ENCODE peak calls at places on chromosomes 13 and 19, in nine cellular contexts. W is transverse colon, K is endothelial cell of umbilical vein, O is esophagus muscularis mucosa, X is breast epithelium, S is GM12878, M is K562, G is stomach, B is sigmoid colon. E is an unnamed sample. For H3K4me1, the result is how much of the 10 kb centered on the place peaks cover.

GRCh38 chr13:32538234-32538620 is 368 bp downstream of the N4BP2L2 start:
- DNase-seq in W (no peak), K (no peak), O (no peak), X (peak), S (no peak), M (no peak), G (peak), B (peak), E (no peak)

GRCh38 chr13:67168384-67168783 is 61.8 kb downstream of the PCDH9 start:
- DNase-seq in W (no peak), K (no peak), O (no peak), X (no peak), S (no peak), M (no peak), G (no peak), B (no peak), E (no peak)

GRCh38 chr13:40776681-40777165 is 5.7 kb upstream of the MRPS31 start:
- DNase-seq in W (peak), K (peak), O (no peak), X (no peak), S (no peak), M (no peak), G (no peak), B (no peak), E (no peak)

GRCh38 chr19:13796301-13797057 is 1.2 kb downstream of the ZSWIM4 start:
- DNase-seq in W (peak), K (peak), O (peak), X (peak), S (no peak), M (no peak), G (peak), B (peak), E (peak)

GRCh38 chr13:79483302-79483701 is 2.3 kb downstream of the NDFIP2 start:
- DNase-seq in W (no peak), K (no peak), O (no peak), X (no peak), S (no peak), M (no peak), G (no peak), B (no peak), E (no peak)

GRCh38 chr13:112966776-112967175 is 2.2 kb upstream of the MCF2L start:
- DNase-seq in W (peak), K (no peak), O (no peak), X (peak), S (no peak), M (no peak), G (no peak), B (peak), E (no peak)

GRCh38 chr13:60627071-60627686 is 230.2 kb downstream of the TDRD3 start:
- DNase-seq in W (no peak), K (peak), O (no peak), X (no peak), S (no peak), M (peak), G (no peak), B (no peak), E (no peak)

GRCh38 chr13:51230473-51231105 is 8.4 kb downstream of the FAM124A start:
- DNase-seq in W (peak), K (peak), O (no peak), X (no peak), S (no peak), M (no peak), G (peak), B (peak), E (peak)

GRCh38 chr19:46849610-46850009 is 1.0 kb downstream of the AP2S1 start:
- DNase-seq in W (no peak), K (peak), O (peak), X (peak), S (no peak), M (no peak), G (no peak), B (peak), E (no peak)

GRCh38 chr19:49201042-49201441 is 43.5 kb downstream of the TRPM4 start:
- DNase-seq in W (no peak), K (no peak), O (no peak), X (no peak), S (no peak), M (no peak), G (no peak), B (no peak), E (peak)

GRCh38 chr13:114000151-114001040 is 26.5 kb upstream of the C13orf46 start:
- DNase-seq in W (no peak), K (no peak), O (no peak), X (no peak), S (no peak), M (no peak), G (no peak), B (no peak), E (no peak)

GRCh38 chr19:41691268-41691970 is 3.3 kb upstream of the CEACAM7 start:
- DNase-seq in W (peak), K (peak), O (peak), X (no peak), S (no peak), M (peak), G (peak), B (no peak), E (no peak)

GRCh38 chr13:46795321-46795720 is 1.6 kb downstream of the ESD start:
- DNase-seq in W (no peak), K (no peak), O (no peak), X (no peak), S (no peak), M (peak), G (no peak), B (no peak), E (no peak)

GRCh38 chr13:64248371-64249065 is 2832.9 kb upstream of the PCDH20 start:
- DNase-seq in W (no peak), K (no peak), O (no peak), X (no peak), S (no peak), M (no peak), G (no peak), B (no peak), E (no peak)

GRCh38 chr19:3760871-3761361 is 576 bp downstream of the APBA3 start:
- DNase-seq in W (no peak), K (no peak), O (no peak), X (no peak), S (no peak), M (no peak), G (no peak), B (no peak), E (no peak)

GRCh38 chr13:90375851-90376250 is 971.6 kb upstream of the MIR17HG start:
- DNase-seq in W (no peak), K (no peak), O (no peak), X (no peak), S (no peak), M (no peak), G (no peak), B (no peak), E (no peak)

GRCh38 chr13:54183728-54184127 is 1155.1 kb downstream of the OLFM4 start:
- DNase-seq in W (no peak), K (no peak), O (no peak), X (no peak), S (no peak), M (no peak), G (no peak), B (no peak), E (no peak)

GRCh38 chr19:45251452-45252354 is 632 bp downstream of the MARK4 start:
- DNase-seq in W (peak), K (no peak), O (no peak), X (no peak), S (no peak), M (peak), G (no peak), B (no peak), E (no peak)

GRCh38 chr13:80712026-80712425 is 371.1 kb upstream of the SPRY2 start:
- DNase-seq in W (no peak), K (no peak), O (no peak), X (no peak), S (no peak), M (no peak), G (no peak), B (no peak), E (no peak)

GRCh38 chr13:113489549-113490495 is 689 bp downstream of the DCUN1D2 start:
- DNase-seq in W (peak), K (peak), O (peak), X (no peak), S (no peak), M (peak), G (peak), B (peak), E (no peak)

GRCh38 chr19:42140125-42140754 is 8.0 kb upstream of the POU2F2 start:
- DNase-seq in W (peak), K (peak), O (no peak), X (no peak), S (no peak), M (peak), G (peak), B (no peak), E (no peak)

GRCh38 chr13:71817335-71817734 is 49.7 kb downstream of the DACH1 start:
- DNase-seq in W (no peak), K (no peak), O (no peak), X (no peak), S (no peak), M (no peak), G (no peak), B (no peak), E (no peak)

GRCh38 chr19:33388231-33388816 is 14.8 kb downstream of the CEBPG start:
- DNase-seq in W (no peak), K (no peak), O (no peak), X (peak), S (no peak), M (no peak), G (no peak), B (peak), E (no peak)

GRCh38 chr19:18494267-18494607 is 27.6 kb downstream of the ELL start:
- DNase-seq in W (no peak), K (no peak), O (no peak), X (no peak), S (no peak), M (no peak), G (no peak), B (no peak), E (no peak)

DNA sequence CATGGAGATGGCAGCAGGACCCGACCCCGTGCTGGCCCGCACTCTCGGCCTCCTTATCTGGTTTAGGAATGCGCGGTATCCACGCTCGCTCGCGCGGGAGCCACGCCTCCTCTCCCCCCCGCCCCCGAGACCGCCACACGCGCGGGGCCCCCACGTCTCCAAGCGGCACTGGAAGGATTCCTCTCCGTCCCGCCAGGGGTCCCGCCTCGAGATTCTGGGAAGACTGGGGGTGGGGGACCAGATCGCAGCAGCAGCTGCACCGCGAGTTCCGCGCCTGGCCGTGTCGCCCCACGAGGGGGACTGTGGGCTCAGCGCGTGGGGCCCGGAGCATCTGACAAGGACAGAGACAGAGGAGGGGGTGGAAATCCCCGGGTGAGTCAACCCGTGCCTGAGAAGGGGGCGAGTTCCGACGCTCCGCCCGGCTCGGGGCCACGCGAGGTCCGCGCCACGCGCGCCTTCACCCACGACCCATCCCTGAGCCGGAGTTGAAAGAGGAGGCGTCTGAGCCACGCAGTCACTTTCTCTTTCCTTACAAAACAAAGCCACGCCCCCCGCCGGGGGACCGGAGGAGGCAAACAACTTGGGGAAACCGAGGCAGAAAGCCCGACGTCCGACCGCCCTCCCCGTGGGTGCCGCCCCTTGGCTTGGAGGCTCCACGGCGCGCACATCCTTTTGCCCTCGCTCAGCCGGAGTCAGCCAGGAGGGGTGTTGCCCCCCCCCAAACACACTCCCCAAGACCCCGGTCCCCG is 802 bp downstream of the S1PR2 start:
- DNase-seq in W (peak), K (no peak), O (no peak), X (no peak), S (no peak), M (no peak), G (peak), B (peak), E (no peak)
- H3K4me1 ChIP-seq in W (under half), K (under half), O (half or more), X (under half), S (under half), M (under half), G (under half), B (under half), E (under half)

GRCh38 chr13:93226623-93227279 is at the start of gene GPC6:
- DNase-seq in W (peak), K (no peak), O (no peak), X (no peak), S (no peak), M (peak), G (no peak), B (peak), E (peak)
- TF ChIP-seq POLR2AphosphoS5 in W (peak), K (no peak), O (no peak), X (no peak), S (no peak), M (no peak), G (no peak), B (no peak), E (peak)

GRCh38 chr19:16335226-16335625 is 10.6 kb downstream of the KLF2 start:
- DNase-seq in W (no peak), K (no peak), O (no peak), X (no peak), S (no peak), M (no peak), G (no peak), B (no peak), E (no peak)
- H3K27ac ChIP-seq in W (no peak), K (no peak), O (no peak), X (no peak), S (no peak), M (no peak), G (no peak), B (no peak), E (no peak)

GRCh38 chr13:50128406-50129048 is 113.3 kb downstream of the KCNRG start:
- DNase-seq in W (no peak), K (no peak), O (peak), X (no peak), S (no peak), M (no peak), G (no peak), B (no peak), E (no peak)

GRCh38 chr13:50131998-50132936 is 117.0 kb downstream of the KCNRG start:
- DNase-seq in W (no peak), K (no peak), O (peak), X (no peak), S (no peak), M (no peak), G (no peak), B (no peak), E (no peak)

GRCh38 chr13:50129065-50129922 is 114.0 kb downstream of the KCNRG start:
- DNase-seq in W (no peak), K (no peak), O (no peak), X (no peak), S (no peak), M (no peak), G (no peak), B (no peak), E (no peak)

GRCh38 chr13:50130686-50131051 is 115.4 kb downstream of the KCNRG start:
- DNase-seq in W (peak), K (peak), O (no peak), X (no peak), S (no peak), M (no peak), G (no peak), B (no peak), E (no peak)

GRCh38 chr13:50129923-50130685 is 114.9 kb downstream of the KCNRG start:
- DNase-seq in W (peak), K (no peak), O (peak), X (no peak), S (no peak), M (no peak), G (no peak), B (peak), E (no peak)
- H3K4me1 ChIP-seq in W (under half), K (under half), O (under half), X (under half), S (half or more), M (under half), G (half or more), B (under half), E (under half)

GRCh38 chr19:29714953-29715694 is at the start of gene C19orf12:
- DNase-seq in W (peak), K (peak), O (no peak), X (peak), S (no peak), M (peak), G (peak), B (peak), E (peak)
- TF ChIP-seq POLR2AphosphoS5 in W (peak), K (peak), O (peak), X (peak), S (peak), M (peak), G (peak), B (peak), E (peak)